ENCODE peak calls at places on chromosomes 2 and 18, in ten cellular contexts. F, Q, K, M, W, D, L, R, Z and G are unnamed samples.

GRCh38 chr2:85846411-85846810 is 42.4 kb downstream of the ST3GAL5 start:
- DNase-seq in F (no peak), Q (no peak), K (no peak), M (no peak), W (no peak), D (no peak), L (no peak), R (no peak), Z (no peak), G (no peak)

GRCh38 chr2:10465915-10466314 is 17.8 kb upstream of the ODC1 start:
- DNase-seq in F (no peak), Q (no peak), K (no peak), M (no peak), W (no peak), D (no peak), L (no peak), R (no peak), Z (peak; percentile 20), G (no peak)

GRCh38 chr2:215410932-215411285 is 25.0 kb downstream of the FN1 start:
- DNase-seq in F (no peak), Q (no peak), K (no peak), M (no peak), W (no peak), D (no peak), L (no peak), R (no peak), Z (no peak), G (no peak)

GRCh38 chr2:115412501-115412900 is 970.1 kb downstream of the DPP10 start:
- DNase-seq in F (no peak), Q (no peak), K (no peak), M (no peak), W (no peak), D (no peak), L (no peak), R (no peak), Z (no peak), G (no peak)

GRCh38 chr18:46481847-46482245 is 175.2 kb downstream of the LOXHD1 start:
- DNase-seq in F (no peak), Q (no peak), K (no peak), M (no peak), W (no peak), D (no peak), L (no peak), R (no peak), Z (no peak), G (peak; percentile 15)

GRCh38 chr2:205427112-205427511 is 255.2 kb upstream of the NRP2 start:
- DNase-seq in F (no peak), Q (no peak), K (no peak), M (no peak), W (no peak), D (no peak), L (no peak), R (no peak), Z (no peak), G (no peak)

GRCh38 chr18:59874166-59874565 is 25.6 kb upstream of the PMAIP1 start:
- DNase-seq in F (no peak), Q (no peak), K (no peak), M (no peak), W (no peak), D (no peak), L (no peak), R (no peak), Z (no peak), G (no peak)

GRCh38 chr2:190720691-190721090 is 71.8 kb downstream of the NAB1 start:
- DNase-seq in F (no peak), Q (no peak), K (no peak), M (no peak), W (no peak), D (no peak), L (no peak), R (no peak), Z (no peak), G (no peak)

GRCh38 chr2:143802242-143802641 is 673.0 kb downstream of the ARHGAP15 start:
- DNase-seq in F (no peak), Q (no peak), K (no peak), M (no peak), W (no peak), D (no peak), L (no peak), R (no peak), Z (no peak), G (no peak)

GRCh38 chr2:44267269-44268258 is 7.7 kb upstream of the SLC3A1 start:
- DNase-seq in F (no peak), Q (no peak), K (no peak), M (no peak), W (no peak), D (no peak), L (no peak), R (no peak), Z (no peak), G (peak; percentile 17)

GRCh38 chr2:37203708-37204107 is 7.4 kb downstream of the CEBPZOS start:
- DNase-seq in F (no peak), Q (no peak), K (no peak), M (no peak), W (no peak), D (no peak), L (no peak), R (no peak), Z (no peak), G (no peak)

GRCh38 chr2:50732796-50733195 is 299.1 kb downstream of the NRXN1 start:
- DNase-seq in F (no peak), Q (no peak), K (no peak), M (no peak), W (no peak), D (no peak), L (no peak), R (no peak), Z (no peak), G (no peak)

GRCh38 chr2:156489750-156490466 is 53.7 kb downstream of the GPD2 start:
- DNase-seq in F (no peak), Q (no peak), K (no peak), M (no peak), W (no peak), D (no peak), L (no peak), R (no peak), Z (no peak), G (no peak)

GRCh38 chr2:236718207-236718992 is 148.8 kb downstream of the ACKR3 start:
- DNase-seq in F (no peak), Q (no peak), K (no peak), M (no peak), W (no peak), D (no peak), L (no peak), R (no peak), Z (no peak), G (no peak)

GRCh38 chr18:33316146-33316587 is 124.4 kb downstream of the CCDC178 start:
- DNase-seq in F (no peak), Q (no peak), K (no peak), M (no peak), W (peak; percentile 32), D (no peak), L (no peak), R (no peak), Z (no peak), G (no peak)

GRCh38 chr2:72574886-72575285 is 250.9 kb downstream of the EXOC6B start:
- DNase-seq in F (no peak), Q (no peak), K (no peak), M (no peak), W (no peak), D (no peak), L (no peak), R (no peak), Z (no peak), G (no peak)

GRCh38 chr2:172863341-172863740 is 127.7 kb downstream of the RAPGEF4 start:
- DNase-seq in F (no peak), Q (no peak), K (no peak), M (no peak), W (no peak), D (no peak), L (no peak), R (no peak), Z (no peak), G (no peak)

GRCh38 chr18:21264651-21265050 is 22.6 kb downstream of the GREB1L start:
- DNase-seq in F (no peak), Q (no peak), K (peak; percentile 40), M (no peak), W (no peak), D (no peak), L (peak; percentile 33), R (peak; percentile 22), Z (no peak), G (no peak)

GRCh38 chr18:49487711-49488310 is 777 bp upstream of the C18orf32 start:
- DNase-seq in F (no peak), Q (no peak), K (no peak), M (no peak), W (no peak), D (no peak), L (no peak), R (no peak), Z (no peak), G (no peak)
- TF ChIP-seq POLR2A in F (no peak), Q (no peak), K (no peak), M (no peak), W (no peak), D (peak; percentile 58), L (no peak), R (no peak), Z (no peak), G (no peak)

GRCh38 chr18:25352629-25353005 is 651 bp upstream of the ZNF521 start:
- DNase-seq in F (no peak), Q (no peak), K (peak; percentile 18), M (no peak), W (no peak), D (no peak), L (no peak), R (no peak), Z (no peak), G (no peak)
- H3K36me3 ChIP-seq in F (no peaks in the 10 kb centered on the region), Q (no peaks in the 10 kb centered on the region), K (no peaks in the 10 kb centered on the region), M (no peaks in the 10 kb centered on the region), W (no peaks in the 10 kb centered on the region), D (no peaks in the 10 kb centered on the region), L (no peaks in the 10 kb centered on the region), R (no peaks in the 10 kb centered on the region), Z (no peaks in the 10 kb centered on the region), G (no peaks in the 10 kb centered on the region)

GRCh38 chr2:223954401-223954800 is 2.9 kb upstream of the MRPL44 start:
- DNase-seq in F (no peak), Q (no peak), K (no peak), M (no peak), W (no peak), D (no peak), L (no peak), R (no peak), Z (no peak), G (no peak)
- H3K9me3 ChIP-seq in F (no peaks in the 10 kb centered on the region), Q (no peaks in the 10 kb centered on the region), K (no peaks in the 10 kb centered on the region), M (no peaks in the 10 kb centered on the region), W (no peaks in the 10 kb centered on the region), D (no peaks in the 10 kb centered on the region), L (no peaks in the 10 kb centered on the region), R (no peaks in the 10 kb centered on the region), Z (no peaks in the 10 kb centered on the region), G (no peaks in the 10 kb centered on the region)

GRCh38 chr2:122239440-122239839 is 484.0 kb downstream of the TSN start:
- DNase-seq in F (no peak), Q (no peak), K (no peak), M (no peak), W (no peak), D (no peak), L (no peak), R (no peak), Z (no peak), G (no peak)

DNA sequence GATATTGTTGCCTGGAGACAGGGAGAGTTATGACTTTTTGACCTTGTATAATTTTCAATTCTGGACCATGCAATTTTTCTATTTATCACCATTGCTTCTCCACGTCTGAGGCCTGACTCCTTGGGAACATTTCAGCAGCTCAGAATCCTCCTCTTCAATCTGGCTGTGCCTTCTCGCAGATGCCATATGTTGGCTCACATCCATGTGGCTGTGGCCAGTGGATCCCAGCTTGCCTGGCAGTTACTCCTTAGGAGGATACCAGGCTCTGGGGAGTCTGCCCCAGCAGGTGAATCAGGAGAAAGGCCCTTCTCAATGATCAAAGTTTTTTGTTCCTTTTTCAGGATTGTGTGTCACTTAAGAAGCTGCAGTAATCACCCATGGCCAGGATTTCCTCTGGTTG is 489.4 kb downstream of the TSN start:
- DNase-seq in F (no peak), Q (no peak), K (no peak), M (no peak), W (no peak), D (no peak), L (no peak), R (no peak), Z (no peak), G (no peak)
- TF ChIP-seq POLR2A in F (no peak), Q (no peak), K (no peak), M (no peak), W (no peak), D (no peak), L (no peak), R (no peak), Z (no peak), G (no peak)